ENCODE peak calls at places on chromosomes 12 and 14, in ten cellular contexts. R, B, J, W, P, I, M, N, D and Q are unnamed samples.

GRCh38 chr14:67675219-67675582 is 769 bp upstream of the VTI1B start:
- DNase-seq in R (no peak), B (no peak), J (no peak), W (no peak), P (no peak), I (no peak), M (no peak), N (no peak), D (no peak), Q (no peak)

GRCh38 chr12:114168061-114168460 is 201.9 kb upstream of the RBM19 start:
- DNase-seq in R (no peak), B (no peak), J (no peak), W (no peak), P (no peak), I (no peak), M (no peak), N (peak), D (no peak), Q (no peak)

GRCh38 chr12:113142173-113142885 is 6.8 kb upstream of the RASAL1 start:
- DNase-seq in R (peak), B (no peak), J (peak), W (no peak), P (no peak), I (no peak), M (no peak), N (no peak), D (no peak), Q (no peak)

GRCh38 chr12:102833687-102834435 is 83.2 kb downstream of the PAH start:
- DNase-seq in R (no peak), B (no peak), J (no peak), W (no peak), P (no peak), I (peak), M (no peak), N (no peak), D (peak), Q (no peak)

GRCh38 chr12:54549774-54550451 is 512 bp downstream of the PDE1B start:
- DNase-seq in R (no peak), B (no peak), J (no peak), W (no peak), P (no peak), I (no peak), M (no peak), N (peak), D (no peak), Q (no peak)

GRCh38 chr12:52007982-52008510 is 1.3 kb downstream of the TAMALIN start:
- DNase-seq in R (no peak), B (no peak), J (no peak), W (no peak), P (no peak), I (no peak), M (no peak), N (no peak), D (no peak), Q (no peak)

GRCh38 chr12:67751376-67751928 is 102.9 kb downstream of the DYRK2 start:
- DNase-seq in R (no peak), B (no peak), J (no peak), W (no peak), P (no peak), I (no peak), M (no peak), N (no peak), D (no peak), Q (no peak)

GRCh38 chr14:65412189-65412846 is at the start of gene FUT8:
- DNase-seq in R (peak), B (peak), J (peak), W (peak), P (peak), I (peak), M (peak), N (peak), D (peak), Q (peak)

GRCh38 chr12:121917950-121918678 is at the start of gene CFAP251:
- DNase-seq in R (peak), B (peak), J (peak), W (peak), P (peak), I (peak), M (peak), N (no peak), D (peak), Q (peak)

GRCh38 chr12:116603516-116603915 is 44.3 kb downstream of the MAP1LC3B2 start:
- DNase-seq in R (no peak), B (no peak), J (no peak), W (no peak), P (no peak), I (no peak), M (no peak), N (no peak), D (peak), Q (no peak)

GRCh38 chr14:104143521-104144452 is 5.4 kb downstream of the KIF26A start:
- DNase-seq in R (no peak), B (peak), J (peak), W (no peak), P (no peak), I (no peak), M (no peak), N (no peak), D (no peak), Q (no peak)

GRCh38 chr12:127785535-127785934 is 481.4 kb upstream of the TMEM132C start:
- DNase-seq in R (no peak), B (no peak), J (no peak), W (peak), P (no peak), I (no peak), M (no peak), N (peak), D (no peak), Q (no peak)

GRCh38 chr14:82309199-82309598 is 775.5 kb upstream of the SEL1L start:
- DNase-seq in R (no peak), B (no peak), J (no peak), W (no peak), P (no peak), I (no peak), M (no peak), N (no peak), D (no peak), Q (no peak)

GRCh38 chr12:7079826-7080125 is 12.5 kb downstream of the C1R start:
- DNase-seq in R (no peak), B (no peak), J (no peak), W (no peak), P (no peak), I (no peak), M (no peak), N (peak), D (no peak), Q (no peak)

GRCh38 chr12:32390572-32391219 is 8.7 kb upstream of the FGD4 start:
- DNase-seq in R (peak), B (peak), J (peak), W (no peak), P (no peak), I (peak), M (no peak), N (peak), D (no peak), Q (no peak)

GRCh38 chr12:1811281-1811947 is 9.0 kb upstream of the LRTM2 start:
- DNase-seq in R (no peak), B (peak), J (no peak), W (peak), P (no peak), I (no peak), M (no peak), N (no peak), D (no peak), Q (no peak)

GRCh38 chr12:98724384-98725155 is 79.5 kb downstream of the APAF1 start:
- DNase-seq in R (no peak), B (no peak), J (no peak), W (no peak), P (no peak), I (no peak), M (no peak), N (peak), D (no peak), Q (no peak)

GRCh38 chr12:98721204-98721702 is 76.2 kb downstream of the APAF1 start:
- DNase-seq in R (no peak), B (no peak), J (no peak), W (no peak), P (no peak), I (no peak), M (no peak), N (no peak), D (no peak), Q (no peak)

GRCh38 chr12:98719515-98720504 is 74.7 kb downstream of the APAF1 start:
- DNase-seq in R (no peak), B (no peak), J (no peak), W (no peak), P (no peak), I (peak), M (no peak), N (no peak), D (no peak), Q (no peak)

GRCh38 chr12:98727196-98727595 is 82.1 kb downstream of the APAF1 start:
- DNase-seq in R (no peak), B (no peak), J (no peak), W (no peak), P (no peak), I (no peak), M (no peak), N (no peak), D (no peak), Q (no peak)

DNA sequence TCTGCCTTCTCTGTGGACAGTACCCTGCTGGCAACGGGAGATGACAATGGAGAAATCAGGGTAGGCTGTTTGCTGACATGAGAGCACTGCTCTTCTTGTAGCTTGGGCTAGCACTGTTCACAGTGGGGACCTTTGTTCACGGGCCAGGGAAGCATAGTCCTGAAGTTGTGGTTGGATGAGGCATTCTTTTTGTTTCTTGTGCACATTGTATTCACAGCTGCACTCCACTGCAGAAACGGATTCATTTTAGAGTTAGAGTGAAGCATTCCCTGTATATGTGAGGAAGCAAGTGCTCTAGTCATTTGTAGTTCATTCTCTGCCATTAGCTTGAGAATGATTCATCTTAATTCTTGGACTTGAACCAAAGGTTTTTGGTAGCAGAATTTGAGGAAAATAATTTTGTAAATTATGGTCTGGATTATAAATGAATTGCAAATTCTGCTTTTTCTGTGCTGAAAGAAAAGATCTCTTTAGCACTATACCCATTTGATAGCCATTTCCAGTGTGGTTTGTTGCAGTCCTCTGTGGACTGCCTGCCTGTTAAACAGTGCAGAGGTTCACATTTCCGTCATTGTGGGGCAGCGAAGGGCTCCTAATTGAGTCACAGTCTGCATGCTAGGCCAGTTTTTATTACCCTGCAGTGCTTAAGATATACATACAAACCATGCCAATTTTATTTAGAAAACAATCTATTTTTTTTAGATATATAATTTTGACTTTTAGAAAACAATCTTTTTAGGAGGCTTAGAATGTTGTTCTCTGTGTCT is 80.6 kb downstream of the APAF1 start:
- DNase-seq in R (no peak), B (no peak), J (peak), W (peak), P (peak), I (peak), M (peak), N (peak), D (peak), Q (no peak)
- TF ChIP-seq CTCF in R (peak), B (peak), J (peak), W (peak), P (peak), I (peak), M (peak), N (peak), D (no peak), Q (no peak)

GRCh38 chr14:37590096-37590809 is 4.8 kb downstream of the FOXA1 start:
- DNase-seq in R (no peak), B (no peak), J (no peak), W (no peak), P (no peak), I (no peak), M (no peak), N (no peak), D (no peak), Q (no peak)

GRCh38 chr14:37592288-37593274 is 2.5 kb downstream of the FOXA1 start:
- DNase-seq in R (no peak), B (no peak), J (no peak), W (no peak), P (no peak), I (peak), M (no peak), N (no peak), D (no peak), Q (no peak)

GRCh38 chr14:37591941-37592287 is 3.1 kb downstream of the FOXA1 start:
- DNase-seq in R (no peak), B (peak), J (no peak), W (no peak), P (no peak), I (peak), M (no peak), N (no peak), D (no peak), Q (no peak)

GRCh38 chr14:37590810-37591139 is 4.3 kb downstream of the FOXA1 start:
- DNase-seq in R (no peak), B (no peak), J (no peak), W (no peak), P (no peak), I (no peak), M (no peak), N (no peak), D (no peak), Q (no peak)

DNA sequence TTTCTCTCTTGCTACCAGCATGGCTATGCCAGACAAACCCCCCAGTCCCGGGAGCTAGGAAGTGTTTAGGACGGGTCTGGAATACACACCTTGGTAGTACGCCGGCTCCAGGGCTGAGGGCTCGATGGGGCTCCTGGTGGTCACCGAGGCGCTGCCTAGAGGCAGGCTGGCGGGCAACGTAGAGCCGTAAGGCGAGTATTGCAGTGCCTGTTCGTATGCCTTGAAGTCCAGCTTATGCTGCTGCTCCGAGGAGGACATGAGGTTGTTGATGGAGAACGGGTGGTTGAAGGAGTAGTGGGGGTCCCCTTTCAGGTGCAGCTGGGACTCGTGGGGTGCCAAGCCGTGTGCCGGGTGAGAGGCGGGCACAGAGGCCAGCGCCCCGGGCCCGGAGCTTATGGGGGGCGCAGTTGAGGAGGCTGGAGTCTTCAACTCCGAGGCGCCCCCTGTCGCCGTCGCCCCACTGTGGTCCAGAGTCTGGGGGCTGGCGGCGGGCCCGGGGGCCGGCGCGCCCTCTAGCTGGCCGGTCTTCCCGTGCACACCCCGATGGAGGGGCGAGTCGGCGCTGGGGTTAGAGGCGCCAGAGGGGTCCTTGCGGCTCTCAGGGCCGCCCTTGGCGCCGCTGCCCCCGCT is 3.6 kb downstream of the FOXA1 start:
- DNase-seq in R (no peak), B (peak), J (no peak), W (no peak), P (no peak), I (peak), M (no peak), N (no peak), D (peak), Q (no peak)
- TF ChIP-seq CTCF in R (no peak), B (no peak), J (no peak), W (no peak), P (no peak), I (no peak), M (no peak), N (no peak), D (peak), Q (no peak)

GRCh38 chr12:131850856-131851559 is 22.8 kb downstream of the MMP17 start:
- DNase-seq in R (no peak), B (no peak), J (peak), W (no peak), P (no peak), I (no peak), M (peak), N (no peak), D (no peak), Q (no peak)
- TF ChIP-seq CTCF in R (no peak), B (peak), J (peak), W (peak), P (peak), I (no peak), M (peak), N (no peak), D (no peak), Q (no peak)

GRCh38 chr14:38125484-38125912 is 82.2 kb upstream of the SSTR1 start:
- DNase-seq in R (no peak), B (peak), J (peak), W (no peak), P (no peak), I (no peak), M (peak), N (no peak), D (no peak), Q (peak)
- TF ChIP-seq CTCF in R (no peak), B (no peak), J (no peak), W (no peak), P (no peak), I (no peak), M (no peak), N (no peak), D (no peak), Q (no peak)

DNA sequence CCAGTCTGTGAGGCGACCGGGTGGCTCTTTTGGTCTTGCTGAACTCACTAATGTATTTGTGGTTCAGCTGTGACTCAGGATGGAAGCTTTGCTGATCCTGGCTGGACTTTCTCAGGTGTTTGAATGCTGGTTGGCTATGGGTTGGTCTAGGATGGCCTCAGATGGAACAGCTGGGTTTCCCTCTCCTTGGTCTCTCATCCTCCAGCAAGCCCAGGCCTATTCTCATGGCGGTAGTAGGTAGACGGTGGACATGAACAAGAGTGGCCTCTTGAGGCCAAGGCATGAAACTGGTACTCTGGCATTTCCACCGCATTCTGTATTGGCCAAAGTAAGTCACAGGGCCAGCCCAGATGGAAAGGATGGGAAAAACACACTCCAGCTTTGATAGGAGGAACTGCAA is 11.8 kb upstream of the POLR3B start:
- DNase-seq in R (no peak), B (no peak), J (peak), W (peak), P (no peak), I (no peak), M (peak), N (peak), D (peak), Q (no peak)
- TF ChIP-seq CTCF in R (peak), B (peak), J (peak), W (peak), P (no peak), I (no peak), M (peak), N (peak), D (peak), Q (no peak)

GRCh38 chr12:104182144-104182543 is 33.4 kb upstream of the TXNRD1 start:
- DNase-seq in R (peak), B (no peak), J (peak), W (peak), P (peak), I (no peak), M (no peak), N (peak), D (no peak), Q (no peak)
- TF ChIP-seq CTCF in R (no peak), B (no peak), J (no peak), W (no peak), P (no peak), I (no peak), M (no peak), N (no peak), D (no peak), Q (no peak)